ENCODE peak calls at places on chromosomes 12 and 14, in five cellular contexts. One of them, this sample, is unnamed.

GRCh38 chr14:80211143-80212024 is at the start of gene DIO2:
- DNase-seq in heart right ventricle: peak
- DNase-seq in amygdala: peak
- DNase-seq in T47D: no peak
- DNase-seq in kidney epithelial cell: no peak
- DNase-seq in this sample: no peak

GRCh38 chr14:51846631-51847488 is 13.6 kb upstream of the GNG2 start:
- DNase-seq in heart right ventricle: peak
- DNase-seq in amygdala: no peak
- DNase-seq in T47D: no peak
- DNase-seq in kidney epithelial cell: peak
- DNase-seq in this sample: peak

GRCh38 chr12:108099085-108099484 is 30.0 kb upstream of the WSCD2 start:
- DNase-seq in heart right ventricle: no peak
- DNase-seq in amygdala: no peak
- DNase-seq in T47D: no peak
- DNase-seq in kidney epithelial cell: no peak
- DNase-seq in this sample: no peak

GRCh38 chr12:66695130-66695529 is 16.3 kb upstream of the GRIP1 start:
- DNase-seq in heart right ventricle: no peak
- DNase-seq in amygdala: no peak
- DNase-seq in T47D: no peak
- DNase-seq in kidney epithelial cell: no peak
- DNase-seq in this sample: no peak

GRCh38 chr12:106299193-106299794 is 3.2 kb upstream of the TCP11L2 start:
- DNase-seq in heart right ventricle: no peak
- DNase-seq in amygdala: peak
- DNase-seq in T47D: no peak
- DNase-seq in kidney epithelial cell: no peak
- DNase-seq in this sample: no peak

GRCh38 chr14:104359301-104359968 is 220.1 kb upstream of the C14orf180 start:
- DNase-seq in heart right ventricle: no peak
- DNase-seq in amygdala: no peak
- DNase-seq in T47D: no peak
- DNase-seq in kidney epithelial cell: no peak
- DNase-seq in this sample: no peak

GRCh38 chr12:57771271-57771872 is 533 bp downstream of the METTL1 start:
- DNase-seq in heart right ventricle: peak
- DNase-seq in amygdala: peak
- DNase-seq in T47D: peak
- DNase-seq in kidney epithelial cell: no peak
- DNase-seq in this sample: peak

GRCh38 chr12:66708704-66709443 is 30.0 kb upstream of the GRIP1 start:
- DNase-seq in heart right ventricle: no peak
- DNase-seq in amygdala: no peak
- DNase-seq in T47D: no peak
- DNase-seq in kidney epithelial cell: no peak
- DNase-seq in this sample: no peak

GRCh38 chr12:121187501-121187900 is 22.4 kb upstream of the P2RX4 start:
- DNase-seq in heart right ventricle: no peak
- DNase-seq in amygdala: no peak
- DNase-seq in T47D: no peak
- DNase-seq in kidney epithelial cell: no peak
- DNase-seq in this sample: no peak

This sample was measured in activated CD4-positive, alpha-beta memory T cell treated with anti-CD3 and anti-CD28 coated beads, Interleukin-2, amount 10 ng/mL, durations not matched to agents 7 days and 5 days.